ENCODE peak calls at places on chromosome 1, in seven cellular contexts. One of them, this sample, is unnamed.

GRCh38 chr1:93972341-93972740 is 63.1 kb upstream of the GCLM start:
- DNase-seq in astrocyte: no peak
- DNase-seq in cardiac muscle cell: no peak
- DNase-seq in heart right ventricle: no peak
- DNase-seq in ovary: no peak
- DNase-seq in adrenal gland: no peak
- DNase-seq in pancreas: no peak
- DNase-seq in this sample: no peak

GRCh38 chr1:208595745-208596144 is 351.6 kb upstream of the PLXNA2 start:
- DNase-seq in heart right ventricle: no peak
- DNase-seq in cardiac muscle cell: no peak
- DNase-seq in astrocyte: peak; percentile 43
- DNase-seq in ovary: peak; percentile 27
- DNase-seq in pancreas: no peak
- DNase-seq in adrenal gland: peak; percentile 74
- DNase-seq in this sample: no peak

GRCh38 chr1:243473281-243474210 is 217.7 kb downstream of the SDCCAG8 start:
- DNase-seq in ovary: no peak
- DNase-seq in cardiac muscle cell: no peak
- DNase-seq in heart right ventricle: no peak
- DNase-seq in pancreas: no peak
- DNase-seq in astrocyte: peak; percentile 33
- DNase-seq in adrenal gland: no peak
- DNase-seq in this sample: no peak

GRCh38 chr1:37240897-37241296 is 206.6 kb upstream of the GRIK3 start:
- DNase-seq in cardiac muscle cell: no peak
- DNase-seq in adrenal gland: no peak
- DNase-seq in heart right ventricle: no peak
- DNase-seq in ovary: no peak
- DNase-seq in astrocyte: no peak
- DNase-seq in pancreas: no peak
- DNase-seq in this sample: no peak

GRCh38 chr1:41377397-41377796 is 16.2 kb downstream of the FOXO6 start:
- DNase-seq in cardiac muscle cell: no peak
- DNase-seq in ovary: no peak
- DNase-seq in astrocyte: no peak
- DNase-seq in heart right ventricle: no peak
- DNase-seq in adrenal gland: no peak
- DNase-seq in pancreas: no peak
- DNase-seq in this sample: no peak

GRCh38 chr1:29518183-29518835 is 282.0 kb downstream of the PTPRU start:
- DNase-seq in astrocyte: no peak
- DNase-seq in ovary: no peak
- DNase-seq in adrenal gland: no peak
- DNase-seq in heart right ventricle: no peak
- DNase-seq in pancreas: no peak
- DNase-seq in cardiac muscle cell: no peak
- DNase-seq in this sample: no peak

GRCh38 chr1:118337346-118337745 is 152.3 kb upstream of the SPAG17 start:
- DNase-seq in ovary: no peak
- DNase-seq in pancreas: no peak
- DNase-seq in adrenal gland: no peak
- DNase-seq in heart right ventricle: no peak
- DNase-seq in astrocyte: no peak
- DNase-seq in cardiac muscle cell: no peak
- DNase-seq in this sample: no peak

GRCh38 chr1:24085546-24085945 is 26.4 kb downstream of the MYOM3 start:
- DNase-seq in ovary: no peak
- DNase-seq in astrocyte: peak; percentile 38
- DNase-seq in heart right ventricle: no peak
- DNase-seq in pancreas: no peak
- DNase-seq in adrenal gland: no peak
- DNase-seq in cardiac muscle cell: no peak
- DNase-seq in this sample: no peak

GRCh38 chr1:111736548-111737215 is 2.5 kb downstream of the INKA2 start:
- DNase-seq in astrocyte: no peak
- DNase-seq in pancreas: no peak
- DNase-seq in adrenal gland: peak; percentile 72
- DNase-seq in cardiac muscle cell: no peak
- DNase-seq in ovary: peak; percentile 73
- DNase-seq in heart right ventricle: peak; percentile 89
- DNase-seq in this sample: no peak

GRCh38 chr1:14296795-14297194 is 301.7 kb upstream of the KAZN start:
- DNase-seq in heart right ventricle: no peak
- DNase-seq in ovary: no peak
- DNase-seq in adrenal gland: no peak
- DNase-seq in astrocyte: peak; percentile 82
- DNase-seq in cardiac muscle cell: no peak
- DNase-seq in pancreas: no peak
- DNase-seq in this sample: no peak

GRCh38 chr1:209802117-209802779 is 3.7 kb downstream of the IRF6 start:
- DNase-seq in adrenal gland: peak; percentile 66
- DNase-seq in cardiac muscle cell: no peak
- DNase-seq in ovary: no peak
- DNase-seq in astrocyte: no peak
- DNase-seq in pancreas: no peak
- DNase-seq in heart right ventricle: no peak
- DNase-seq in this sample: no peak

GRCh38 chr1:216390956-216391355 is 32.3 kb downstream of the USH2A start:
- DNase-seq in cardiac muscle cell: no peak
- DNase-seq in astrocyte: no peak
- DNase-seq in pancreas: no peak
- DNase-seq in ovary: no peak
- DNase-seq in adrenal gland: no peak
- DNase-seq in heart right ventricle: no peak
- DNase-seq in this sample: no peak

GRCh38 chr1:202135221-202135721 is 9.3 kb downstream of the ARL8A start:
- DNase-seq in ovary: peak; percentile 66
- DNase-seq in heart right ventricle: peak; percentile 31
- DNase-seq in astrocyte: no peak
- DNase-seq in cardiac muscle cell: peak; percentile 82
- DNase-seq in pancreas: no peak
- DNase-seq in adrenal gland: peak; percentile 85
- DNase-seq in this sample: no peak

GRCh38 chr1:230620666-230621065 is 21.6 kb upstream of the COG2 start:
- DNase-seq in cardiac muscle cell: no peak
- DNase-seq in pancreas: no peak
- DNase-seq in adrenal gland: no peak
- DNase-seq in heart right ventricle: no peak
- DNase-seq in astrocyte: no peak
- DNase-seq in ovary: no peak
- DNase-seq in this sample: no peak

GRCh38 chr1:167935252-167936067 is 1.0 kb upstream of the DCAF6 start:
- DNase-seq in pancreas: peak; percentile 35
- DNase-seq in heart right ventricle: peak; percentile 23
- DNase-seq in ovary: peak; percentile 37
- DNase-seq in cardiac muscle cell: no peak
- DNase-seq in astrocyte: peak; percentile 25
- DNase-seq in adrenal gland: peak; percentile 66
- DNase-seq in this sample: no peak

GRCh38 chr1:32988665-32989064 is 24.1 kb upstream of the RNF19B start:
- DNase-seq in ovary: no peak
- DNase-seq in adrenal gland: peak; percentile 76
- DNase-seq in cardiac muscle cell: no peak
- DNase-seq in heart right ventricle: no peak
- DNase-seq in pancreas: no peak
- DNase-seq in astrocyte: peak; percentile 95
- DNase-seq in this sample: no peak

GRCh38 chr1:244273262-244273844 is 178.4 kb downstream of the ADSS2 start:
- DNase-seq in pancreas: no peak
- DNase-seq in astrocyte: no peak
- DNase-seq in adrenal gland: no peak
- DNase-seq in ovary: no peak
- DNase-seq in heart right ventricle: no peak
- DNase-seq in cardiac muscle cell: no peak
- DNase-seq in this sample: no peak

GRCh38 chr1:234613992-234614584 is 4.1 kb upstream of the IRF2BP2 start:
- DNase-seq in adrenal gland: no peak
- DNase-seq in cardiac muscle cell: no peak
- DNase-seq in heart right ventricle: no peak
- DNase-seq in pancreas: no peak
- DNase-seq in ovary: no peak
- DNase-seq in astrocyte: peak; percentile 57
- DNase-seq in this sample: no peak

GRCh38 chr1:107936498-107937481 is 28.2 kb downstream of the VAV3 start:
- DNase-seq in ovary: no peak
- DNase-seq in heart right ventricle: peak; percentile 51
- DNase-seq in adrenal gland: peak; percentile 74
- DNase-seq in pancreas: no peak
- DNase-seq in astrocyte: peak; percentile 95
- DNase-seq in cardiac muscle cell: no peak
- DNase-seq in this sample: no peak

GRCh38 chr1:227723474-227723873 is 11.6 kb downstream of the JMJD4 start:
- DNase-seq in ovary: no peak
- DNase-seq in adrenal gland: no peak
- DNase-seq in heart right ventricle: no peak
- DNase-seq in pancreas: no peak
- DNase-seq in astrocyte: no peak
- DNase-seq in cardiac muscle cell: no peak
- DNase-seq in this sample: no peak

GRCh38 chr1:227718932-227719331 is 16.2 kb downstream of the JMJD4 start:
- DNase-seq in adrenal gland: no peak
- DNase-seq in ovary: no peak
- DNase-seq in astrocyte: no peak
- DNase-seq in pancreas: no peak
- DNase-seq in heart right ventricle: no peak
- DNase-seq in cardiac muscle cell: no peak
- DNase-seq in this sample: no peak
- H3K9me3 ChIP-seq in adrenal gland: no peaks in the 10 kb centered on the region
- H3K9me3 ChIP-seq in ovary: peaks cover 8% of the 10 kb centered on the region
- H3K9me3 ChIP-seq in astrocyte: peaks cover 14% of the 10 kb centered on the region
- H3K9me3 ChIP-seq in pancreas: no peaks in the 10 kb centered on the region
- H3K9me3 ChIP-seq in heart right ventricle: peaks cover 76% of the 10 kb centered on the region
- H3K9me3 ChIP-seq in cardiac muscle cell: no peaks in the 10 kb centered on the region
- H3K9me3 ChIP-seq in this sample: peaks cover 38% of the 10 kb centered on the region

GRCh38 chr1:7063981-7064380 is 278.7 kb downstream of the CAMTA1 start:
- DNase-seq in ovary: no peak
- DNase-seq in astrocyte: no peak
- DNase-seq in pancreas: no peak
- DNase-seq in cardiac muscle cell: no peak
- DNase-seq in heart right ventricle: no peak
- DNase-seq in adrenal gland: no peak
- DNase-seq in this sample: no peak

GRCh38 chr1:7069888-7070287 is 284.6 kb downstream of the CAMTA1 start:
- DNase-seq in heart right ventricle: no peak
- DNase-seq in cardiac muscle cell: peak; percentile 18
- DNase-seq in pancreas: no peak
- DNase-seq in astrocyte: peak; percentile 5
- DNase-seq in adrenal gland: peak; percentile 56
- DNase-seq in ovary: no peak
- DNase-seq in this sample: no peak

GRCh38 chr1:7070389-7071029 is 285.3 kb downstream of the CAMTA1 start:
- DNase-seq in cardiac muscle cell: peak; percentile 83
- DNase-seq in astrocyte: peak; percentile 38
- DNase-seq in ovary: peak; percentile 71
- DNase-seq in heart right ventricle: peak; percentile 66
- DNase-seq in adrenal gland: peak; percentile 86
- DNase-seq in pancreas: peak; percentile 48
- DNase-seq in this sample: no peak

GRCh38 chr1:7068552-7068951 is 283.3 kb downstream of the CAMTA1 start:
- DNase-seq in cardiac muscle cell: no peak
- DNase-seq in astrocyte: no peak
- DNase-seq in adrenal gland: no peak
- DNase-seq in ovary: no peak
- DNase-seq in pancreas: no peak
- DNase-seq in heart right ventricle: no peak
- DNase-seq in this sample: no peak
- H3K4me1 ChIP-seq in cardiac muscle cell: peaks cover 6% of the 10 kb centered on the region
- H3K4me1 ChIP-seq in astrocyte: peaks cover 6% of the 10 kb centered on the region
- H3K4me1 ChIP-seq in adrenal gland: peaks cover 5% of the 10 kb centered on the region
- H3K4me1 ChIP-seq in ovary: no peaks in the 10 kb centered on the region
- H3K4me1 ChIP-seq in pancreas: no peaks in the 10 kb centered on the region
- H3K4me1 ChIP-seq in heart right ventricle: peaks cover 7% of the 10 kb centered on the region
- H3K4me1 ChIP-seq in this sample: peaks cover 8% of the 10 kb centered on the region

GRCh38 chr1:110370827-110371226 is 20.0 kb downstream of the SLC16A4 start:
- DNase-seq in astrocyte: peak; percentile 66
- DNase-seq in pancreas: no peak
- DNase-seq in heart right ventricle: no peak
- DNase-seq in ovary: no peak
- DNase-seq in cardiac muscle cell: no peak
- DNase-seq in adrenal gland: no peak
- DNase-seq in this sample: no peak

GRCh38 chr1:110380667-110381283 is 10.1 kb downstream of the SLC16A4 start:
- DNase-seq in adrenal gland: no peak
- DNase-seq in cardiac muscle cell: no peak
- DNase-seq in astrocyte: no peak
- DNase-seq in ovary: no peak
- DNase-seq in heart right ventricle: no peak
- DNase-seq in pancreas: no peak
- DNase-seq in this sample: no peak

DNA sequence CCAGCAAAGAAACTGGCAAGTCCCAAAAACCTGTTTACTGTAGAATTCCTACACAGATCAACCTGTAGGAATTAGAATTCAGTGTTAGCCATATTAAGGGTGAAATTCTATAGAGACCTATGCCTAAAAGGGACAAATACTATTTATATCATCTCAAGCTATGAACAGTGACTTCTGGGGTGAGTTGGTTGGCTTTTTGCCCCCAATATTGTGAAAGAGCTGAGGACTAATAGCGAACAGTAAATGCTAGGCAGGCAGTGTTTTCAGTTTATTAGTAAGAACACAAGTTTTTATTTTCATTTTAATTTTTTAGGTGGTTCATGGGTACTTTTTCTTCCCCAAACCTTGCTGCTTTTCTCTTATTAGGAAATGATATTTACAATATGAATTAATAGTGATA is 15.3 kb downstream of the SLC16A4 start:
- DNase-seq in cardiac muscle cell: no peak
- DNase-seq in ovary: no peak
- DNase-seq in pancreas: no peak
- DNase-seq in astrocyte: no peak
- DNase-seq in adrenal gland: no peak
- DNase-seq in heart right ventricle: no peak
- DNase-seq in this sample: no peak
- H3K27ac ChIP-seq in cardiac muscle cell: no peak overlapping the region
- H3K27ac ChIP-seq in ovary: no peak overlapping the region
- H3K27ac ChIP-seq in pancreas: no peak overlapping the region
- H3K27ac ChIP-seq in astrocyte: no peak overlapping the region
- H3K27ac ChIP-seq in adrenal gland: no peak overlapping the region
- H3K27ac ChIP-seq in heart right ventricle: no peak overlapping the region
- H3K27ac ChIP-seq in this sample: no peak overlapping the region

GRCh38 chr1:2935766-2936390 is 85.4 kb upstream of the ACTRT2 start:
- DNase-seq in astrocyte: no peak
- DNase-seq in pancreas: no peak
- DNase-seq in adrenal gland: no peak
- DNase-seq in cardiac muscle cell: no peak
- DNase-seq in ovary: no peak
- DNase-seq in heart right ventricle: no peak
- DNase-seq in this sample: no peak

GRCh38 chr1:2940178-2940577 is 81.1 kb upstream of the ACTRT2 start:
- DNase-seq in cardiac muscle cell: no peak
- DNase-seq in heart right ventricle: no peak
- DNase-seq in adrenal gland: no peak
- DNase-seq in astrocyte: no peak
- DNase-seq in pancreas: no peak
- DNase-seq in ovary: no peak
- DNase-seq in this sample: no peak

GRCh38 chr1:2936568-2937515 is 84.4 kb upstream of the ACTRT2 start:
- DNase-seq in ovary: no peak
- DNase-seq in cardiac muscle cell: no peak
- DNase-seq in adrenal gland: no peak
- DNase-seq in heart right ventricle: no peak
- DNase-seq in pancreas: no peak
- DNase-seq in astrocyte: no peak
- DNase-seq in this sample: no peak

GRCh38 chr1:2939041-2939552 is 82.2 kb upstream of the ACTRT2 start:
- DNase-seq in adrenal gland: no peak
- DNase-seq in pancreas: no peak
- DNase-seq in heart right ventricle: no peak
- DNase-seq in cardiac muscle cell: no peak
- DNase-seq in astrocyte: no peak
- DNase-seq in ovary: peak; percentile 1
- DNase-seq in this sample: no peak

GRCh38 chr1:2937805-2938204 is 83.5 kb upstream of the ACTRT2 start:
- DNase-seq in heart right ventricle: no peak
- DNase-seq in astrocyte: no peak
- DNase-seq in adrenal gland: no peak
- DNase-seq in pancreas: no peak
- DNase-seq in cardiac muscle cell: no peak
- DNase-seq in ovary: no peak
- DNase-seq in this sample: no peak
- H3K9me3 ChIP-seq in heart right ventricle: peaks cover 19% of the 10 kb centered on the region
- H3K9me3 ChIP-seq in astrocyte: peaks cover 15% of the 10 kb centered on the region
- H3K9me3 ChIP-seq in adrenal gland: no peaks in the 10 kb centered on the region
- H3K9me3 ChIP-seq in pancreas: no peaks in the 10 kb centered on the region
- H3K9me3 ChIP-seq in cardiac muscle cell: no peaks in the 10 kb centered on the region
- H3K9me3 ChIP-seq in ovary: peaks cover 14% of the 10 kb centered on the region
- H3K9me3 ChIP-seq in this sample: peaks cover 3% of the 10 kb centered on the region

This sample was measured in thoracic aorta.